ENCODE peak calls at places on chromosomes 3 and 15, in five cellular contexts. One of them, this sample, is unnamed.

GRCh38 chr3:58835075-58835474 is 168.5 kb upstream of the FAM3D start:
- DNase-seq in AG09319: no peak
- DNase-seq in Right ventricle myocardium inferior: no peak
- DNase-seq in right atrium auricular region: no peak
- DNase-seq in SK-N-DZ: peak
- DNase-seq in this sample: no peak

GRCh38 chr15:84915011-84915958 is 30.8 kb downstream of the SLC28A1 start:
- DNase-seq in Right ventricle myocardium inferior: peak
- DNase-seq in right atrium auricular region: peak
- DNase-seq in SK-N-DZ: peak
- DNase-seq in AG09319: no peak
- DNase-seq in this sample: peak

GRCh38 chr3:148460686-148461085 is 237.0 kb upstream of the AGTR1 start:
- DNase-seq in Right ventricle myocardium inferior: no peak
- DNase-seq in SK-N-DZ: no peak
- DNase-seq in right atrium auricular region: no peak
- DNase-seq in AG09319: no peak
- DNase-seq in this sample: no peak

GRCh38 chr15:23642413-23643044 is 5.1 kb downstream of the MAGEL2 start:
- DNase-seq in Right ventricle myocardium inferior: no peak
- DNase-seq in right atrium auricular region: no peak
- DNase-seq in AG09319: no peak
- DNase-seq in SK-N-DZ: peak
- DNase-seq in this sample: peak

GRCh38 chr15:83436513-83437158 is 10.5 kb upstream of the SH3GL3 start:
- DNase-seq in AG09319: no peak
- DNase-seq in right atrium auricular region: no peak
- DNase-seq in SK-N-DZ: peak
- DNase-seq in Right ventricle myocardium inferior: no peak
- DNase-seq in this sample: peak

GRCh38 chr3:146701246-146701645 is 96.1 kb upstream of the PLSCR5 start:
- DNase-seq in right atrium auricular region: no peak
- DNase-seq in AG09319: no peak
- DNase-seq in Right ventricle myocardium inferior: no peak
- DNase-seq in SK-N-DZ: no peak
- DNase-seq in this sample: no peak

GRCh38 chr15:101494251-101494796 is 4.8 kb upstream of the PCSK6 start:
- DNase-seq in SK-N-DZ: no peak
- DNase-seq in Right ventricle myocardium inferior: no peak
- DNase-seq in AG09319: no peak
- DNase-seq in right atrium auricular region: no peak
- DNase-seq in this sample: no peak

GRCh38 chr15:98731712-98732450 is 83.5 kb downstream of the IGF1R start:
- DNase-seq in AG09319: no peak
- DNase-seq in right atrium auricular region: no peak
- DNase-seq in SK-N-DZ: no peak
- DNase-seq in Right ventricle myocardium inferior: no peak
- DNase-seq in this sample: no peak

GRCh38 chr3:14767245-14767593 is 51.5 kb upstream of the FGD5 start:
- DNase-seq in Right ventricle myocardium inferior: no peak
- DNase-seq in AG09319: no peak
- DNase-seq in SK-N-DZ: no peak
- DNase-seq in right atrium auricular region: no peak
- DNase-seq in this sample: no peak

GRCh38 chr3:184133840-184134745 is 1.1 kb upstream of the EIF2B5 start:
- DNase-seq in AG09319: peak
- DNase-seq in right atrium auricular region: peak
- DNase-seq in SK-N-DZ: peak
- DNase-seq in Right ventricle myocardium inferior: peak
- DNase-seq in this sample: peak

GRCh38 chr15:40545457-40545856 is 19.4 kb downstream of the CCDC32 start:
- DNase-seq in right atrium auricular region: no peak
- DNase-seq in SK-N-DZ: no peak
- DNase-seq in AG09319: no peak
- DNase-seq in Right ventricle myocardium inferior: no peak
- DNase-seq in this sample: no peak

GRCh38 chr3:169911272-169911671 is at the start of gene SAMD7:
- DNase-seq in AG09319: no peak
- DNase-seq in right atrium auricular region: no peak
- DNase-seq in SK-N-DZ: no peak
- DNase-seq in Right ventricle myocardium inferior: no peak
- DNase-seq in this sample: no peak

GRCh38 chr3:193869221-193870201 is 266.4 kb upstream of the HES1 start:
- DNase-seq in right atrium auricular region: peak
- DNase-seq in AG09319: peak
- DNase-seq in Right ventricle myocardium inferior: peak
- DNase-seq in SK-N-DZ: no peak
- DNase-seq in this sample: peak

GRCh38 chr15:69459063-69459462 is 6.4 kb downstream of the RPLP1 start:
- DNase-seq in Right ventricle myocardium inferior: no peak
- DNase-seq in SK-N-DZ: no peak
- DNase-seq in AG09319: no peak
- DNase-seq in right atrium auricular region: no peak
- DNase-seq in this sample: no peak

GRCh38 chr3:100954990-100955389 is 38.2 kb downstream of the ABI3BP start:
- DNase-seq in SK-N-DZ: no peak
- DNase-seq in Right ventricle myocardium inferior: no peak
- DNase-seq in right atrium auricular region: peak
- DNase-seq in AG09319: peak
- DNase-seq in this sample: no peak

GRCh38 chr15:51341366-51342248 is at the start of gene GLDN:
- DNase-seq in SK-N-DZ: no peak
- DNase-seq in right atrium auricular region: no peak
- DNase-seq in Right ventricle myocardium inferior: peak
- DNase-seq in AG09319: no peak
- DNase-seq in this sample: peak

GRCh38 chr3:70383360-70383831 is 71.0 kb upstream of the MDFIC2 start:
- DNase-seq in SK-N-DZ: no peak
- DNase-seq in Right ventricle myocardium inferior: no peak
- DNase-seq in AG09319: no peak
- DNase-seq in right atrium auricular region: no peak
- DNase-seq in this sample: no peak

GRCh38 chr15:75544273-75544862 is 34.7 kb downstream of the PTPN9 start:
- DNase-seq in SK-N-DZ: no peak
- DNase-seq in AG09319: no peak
- DNase-seq in Right ventricle myocardium inferior: no peak
- DNase-seq in right atrium auricular region: no peak
- DNase-seq in this sample: no peak

GRCh38 chr3:178203152-178203551 is 333.1 kb upstream of the KCNMB2 start:
- DNase-seq in Right ventricle myocardium inferior: no peak
- DNase-seq in SK-N-DZ: no peak
- DNase-seq in AG09319: peak
- DNase-seq in right atrium auricular region: no peak
- DNase-seq in this sample: peak

GRCh38 chr3:104005815-104006214 is 1360.9 kb upstream of the ALCAM start:
- DNase-seq in AG09319: no peak
- DNase-seq in right atrium auricular region: no peak
- DNase-seq in Right ventricle myocardium inferior: no peak
- DNase-seq in SK-N-DZ: no peak
- DNase-seq in this sample: no peak

GRCh38 chr3:17070560-17070959 is 185.8 kb downstream of the PLCL2 start:
- DNase-seq in Right ventricle myocardium inferior: peak
- DNase-seq in AG09319: no peak
- DNase-seq in SK-N-DZ: no peak
- DNase-seq in right atrium auricular region: no peak
- DNase-seq in this sample: no peak

GRCh38 chr15:66946578-66947164 is 118.7 kb upstream of the SMAD3 start:
- DNase-seq in Right ventricle myocardium inferior: peak
- DNase-seq in SK-N-DZ: peak
- DNase-seq in AG09319: peak
- DNase-seq in right atrium auricular region: peak
- DNase-seq in this sample: peak

GRCh38 chr3:71784914-71785593 is at the start of gene PROK2:
- DNase-seq in AG09319: no peak
- DNase-seq in right atrium auricular region: no peak
- DNase-seq in Right ventricle myocardium inferior: peak
- DNase-seq in SK-N-DZ: no peak
- DNase-seq in this sample: no peak

GRCh38 chr15:39499151-39499550 is 81.7 kb upstream of the THBS1 start:
- DNase-seq in right atrium auricular region: no peak
- DNase-seq in Right ventricle myocardium inferior: no peak
- DNase-seq in AG09319: no peak
- DNase-seq in SK-N-DZ: no peak
- DNase-seq in this sample: no peak

GRCh38 chr15:79045041-79045440 is 45.5 kb downstream of the RASGRF1 start:
- DNase-seq in AG09319: no peak
- DNase-seq in right atrium auricular region: no peak
- DNase-seq in SK-N-DZ: no peak
- DNase-seq in Right ventricle myocardium inferior: no peak
- DNase-seq in this sample: no peak

GRCh38 chr15:70498096-70498626 is 265.2 kb downstream of the UACA start:
- DNase-seq in SK-N-DZ: no peak
- DNase-seq in AG09319: no peak
- DNase-seq in right atrium auricular region: no peak
- DNase-seq in Right ventricle myocardium inferior: no peak
- DNase-seq in this sample: no peak

GRCh38 chr15:64521726-64522164 is 61.4 kb downstream of the ZNF609 start:
- DNase-seq in AG09319: peak
- DNase-seq in SK-N-DZ: peak
- DNase-seq in right atrium auricular region: peak
- DNase-seq in Right ventricle myocardium inferior: no peak
- DNase-seq in this sample: peak

GRCh38 chr3:2870714-2871353 is 239.3 kb downstream of the IL5RA start:
- DNase-seq in SK-N-DZ: no peak
- DNase-seq in AG09319: no peak
- DNase-seq in Right ventricle myocardium inferior: no peak
- DNase-seq in right atrium auricular region: no peak
- DNase-seq in this sample: no peak

This sample was measured in midbrain.